ENCODE peak calls at places on chromosomes 4 and X, in eight cellular contexts. W is ascending aorta; Y is endodermal cell; U is pancreas; A is GM23248; Q is colonic mucosa; X is CD4-positive, alpha-beta memory T cell; H is neural progenitor cell. Z is an unnamed sample.

GRCh38 chrX:45083314-45083713 is 117.4 kb downstream of the DIPK2B start:
- DNase-seq in W (no peak), Q (no peak), Y (no peak), U (no peak), A (no peak), X (no peak), H (no peak), Z (no peak)

GRCh38 chr4:89000844-89001360 is 56.1 kb downstream of the FAM13A start:
- DNase-seq in W (no peak), H (no peak), A (peak; percentile 37), Y (no peak), X (no peak), U (no peak), Q (peak; percentile 45), Z (no peak)

GRCh38 chr4:68257719-68258118 is 12.2 kb upstream of the TMPRSS11B start:
- DNase-seq in A (no peak), H (no peak), Y (no peak), X (no peak), U (no peak), Q (no peak), W (no peak), Z (no peak)

GRCh38 chr4:87066403-87067119 is 131.8 kb downstream of the AFF1 start:
- DNase-seq in W (no peak), U (no peak), H (peak; percentile 39), X (no peak), A (no peak), Y (no peak), Q (no peak), Z (no peak)

GRCh38 chrX:41085105-41085882 is at the start of gene USP9X:
- DNase-seq in W (peak; percentile 95), U (peak; percentile 95), A (peak; percentile 87), X (peak; percentile 92), Y (peak; percentile 97), Q (peak; percentile 92), H (peak; percentile 91), Z (peak; percentile 80)

GRCh38 chr4:73859614-73860088 is 6.6 kb downstream of the PF4V1 start:
- DNase-seq in H (no peak), W (no peak), Q (no peak), X (no peak), A (peak; percentile 47), U (no peak), Y (no peak), Z (no peak)

GRCh38 chr4:119172223-119172622 is 36.6 kb downstream of the MYOZ2 start:
- DNase-seq in Q (no peak), A (peak; percentile 1), W (no peak), U (no peak), X (no peak), H (no peak), Y (no peak), Z (no peak)

GRCh38 chr4:2318476-2318875 is 56.6 kb upstream of the MXD4 start:
- DNase-seq in Y (no peak), U (no peak), H (no peak), X (no peak), A (no peak), W (no peak), Q (peak; percentile 11), Z (no peak)

GRCh38 chr4:58723954-58724353 is 1613.8 kb upstream of the IGFBP7 start:
- DNase-seq in U (no peak), A (no peak), Q (no peak), Y (no peak), W (no peak), X (no peak), H (no peak), Z (no peak)

GRCh38 chrX:53479295-53479694 is 45.1 kb upstream of the HSD17B10 start:
- DNase-seq in Q (no peak), X (no peak), Y (peak; percentile 50), A (no peak), U (no peak), W (no peak), H (peak; percentile 7), Z (no peak)

GRCh38 chrX:119573840-119574393 is 446 bp upstream of the UBE2A start:
- DNase-seq in H (no peak), Q (peak; percentile 37), W (peak; percentile 73), Y (peak; percentile 67), X (no peak), U (peak; percentile 23), A (peak; percentile 57), Z (no peak)

GRCh38 chr4:7928711-7929505 is 10.8 kb downstream of the AFAP1 start:
- DNase-seq in X (no peak), Y (no peak), W (no peak), A (peak; percentile 50), U (no peak), H (peak; percentile 46), Q (no peak), Z (no peak)

GRCh38 chrX:119762718-119763117 is 4.3 kb downstream of the SOWAHD start:
- DNase-seq in Y (no peak), H (no peak), X (no peak), A (peak; percentile 34), Q (no peak), W (no peak), U (no peak), Z (no peak)

GRCh38 chr4:106444557-106444956 is 76.0 kb upstream of the GIMD1 start:
- DNase-seq in H (no peak), U (no peak), A (peak; percentile 47), X (no peak), Q (no peak), Y (no peak), W (no peak), Z (no peak)

GRCh38 chr4:121308328-121308663 is 72.5 kb downstream of the QRFPR start:
- DNase-seq in W (no peak), H (no peak), U (no peak), X (no peak), Y (no peak), A (peak; percentile 9), Q (no peak), Z (no peak)

GRCh38 chr4:56649445-56650258 is 31.4 kb downstream of the HOPX start:
- DNase-seq in H (no peak), A (no peak), X (no peak), Y (no peak), Q (no peak), W (no peak), U (no peak), Z (no peak)

GRCh38 chrX:45758319-45758718 is 557.6 kb upstream of the DIPK2B start:
- DNase-seq in H (no peak), X (peak; percentile 52), U (no peak), A (peak; percentile 84), W (no peak), Q (no peak), Y (no peak), Z (peak; percentile 7)

GRCh38 chr4:141654098-141654497 is 17.7 kb downstream of the IL15 start:
- DNase-seq in X (no peak), Q (peak; percentile 54), A (peak; percentile 34), H (peak; percentile 77), W (peak; percentile 69), U (no peak), Y (peak; percentile 88), Z (no peak)

DNA sequence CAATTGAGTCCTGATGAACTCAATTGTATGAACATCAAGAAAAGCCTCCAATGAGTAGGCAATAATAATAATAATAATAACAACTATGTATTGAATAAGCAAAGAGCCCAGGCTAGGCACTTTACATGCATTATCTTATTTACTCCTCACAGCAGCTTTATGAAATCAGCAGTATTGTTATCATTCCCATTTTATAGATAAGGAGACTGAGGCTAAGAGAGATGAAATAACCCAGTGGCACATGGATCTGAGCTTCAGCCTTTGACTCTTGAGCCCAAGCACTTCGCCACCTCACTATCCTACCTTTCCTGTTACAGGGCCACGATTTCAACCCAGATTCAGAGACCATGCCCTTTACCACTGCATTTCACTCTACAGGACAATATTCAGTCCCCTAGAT is 3.2 kb downstream of the RAB33A start:
- DNase-seq in H (no peak), U (no peak), X (no peak), W (no peak), Q (no peak), A (no peak), Y (no peak), Z (no peak)
- H3K4me1 ChIP-seq in H (peaks cover 10% of the 10 kb centered on the region), U (no peaks in the 10 kb centered on the region), X (peaks cover 46% of the 10 kb centered on the region), W (peaks cover 5% of the 10 kb centered on the region), Q (no peaks in the 10 kb centered on the region), A (peaks cover 17% of the 10 kb centered on the region), Y (no peaks in the 10 kb centered on the region), Z (peaks cover 34% of the 10 kb centered on the region)

GRCh38 chrX:153004780-153005179 is 10.9 kb upstream of the PNMA5 start:
- DNase-seq in W (no peak), Q (no peak), A (no peak), X (no peak), U (no peak), Y (no peak), H (no peak), Z (no peak)
- H3K9me3 ChIP-seq in W (no peaks in the 10 kb centered on the region), Q (no peaks in the 10 kb centered on the region), A (no peaks in the 10 kb centered on the region), X (no peaks in the 10 kb centered on the region), U (no peaks in the 10 kb centered on the region), Y (peaks cover 20% of the 10 kb centered on the region), H (no peaks in the 10 kb centered on the region), Z (no peaks in the 10 kb centered on the region)

GRCh38 chrX:40085714-40086113 is 12.0 kb downstream of the BCOR start:
- DNase-seq in Q (no peak), A (no peak), W (no peak), Y (peak; percentile 59), H (no peak), X (no peak), U (peak; percentile 62), Z (no peak)

GRCh38 chrX:40083979-40084359 is 13.8 kb downstream of the BCOR start:
- DNase-seq in W (no peak), X (no peak), A (no peak), Y (no peak), Q (no peak), H (no peak), U (no peak), Z (no peak)

GRCh38 chrX:40083120-40083978 is 14.4 kb downstream of the BCOR start:
- DNase-seq in A (peak; percentile 45), W (no peak), Q (no peak), Y (peak; percentile 86), H (peak; percentile 62), X (no peak), U (peak; percentile 81), Z (no peak)

GRCh38 chrX:40085086-40085551 is 12.6 kb downstream of the BCOR start:
- DNase-seq in X (no peak), W (no peak), Y (peak; percentile 59), U (no peak), A (peak; percentile 85), Q (no peak), H (no peak), Z (no peak)

GRCh38 chrX:40084471-40084870 is 13.3 kb downstream of the BCOR start:
- DNase-seq in U (no peak), H (no peak), Q (no peak), A (no peak), X (no peak), W (no peak), Y (no peak), Z (no peak)
- H3K4me1 ChIP-seq in U (peaks cover 32% of the 10 kb centered on the region), H (peaks cover 84% of the 10 kb centered on the region), Q (peaks cover 6% of the 10 kb centered on the region), A (peaks cover 7% of the 10 kb centered on the region), X (peaks cover 74% of the 10 kb centered on the region), W (peaks cover 24% of the 10 kb centered on the region), Y (peaks cover 11% of the 10 kb centered on the region), Z (peaks cover 47% of the 10 kb centered on the region)

GRCh38 chr4:14152834-14153519 is 525.5 kb upstream of the BOD1L1 start:
- DNase-seq in A (no peak), Y (no peak), H (no peak), U (no peak), W (no peak), X (no peak), Q (no peak), Z (no peak)

GRCh38 chr4:14151099-14151498 is 523.6 kb upstream of the BOD1L1 start:
- DNase-seq in W (no peak), H (no peak), U (no peak), Q (no peak), A (no peak), X (no peak), Y (no peak), Z (no peak)

GRCh38 chr4:14143892-14144291 is 516.4 kb upstream of the BOD1L1 start:
- DNase-seq in Q (no peak), U (no peak), W (no peak), X (no peak), A (no peak), Y (no peak), H (no peak), Z (no peak)

GRCh38 chr4:14149469-14150030 is 522.0 kb upstream of the BOD1L1 start:
- DNase-seq in Y (no peak), W (no peak), U (no peak), X (no peak), A (peak; percentile 2), Q (no peak), H (no peak), Z (no peak)
- H3K9me3 ChIP-seq in Y (no peaks in the 10 kb centered on the region), W (no peaks in the 10 kb centered on the region), U (no peaks in the 10 kb centered on the region), X (no peaks in the 10 kb centered on the region), A (no peaks in the 10 kb centered on the region), Q (no peaks in the 10 kb centered on the region), H (no peaks in the 10 kb centered on the region), Z (no peaks in the 10 kb centered on the region)